ENCODE peak calls at places on chromosomes 7 and 10, in six cellular contexts. Z is fibroblast of villous mesenchyme, I is pancreas, B is NAMALWA, C is G401, K is AML-193. Q is an unnamed sample.

GRCh38 chr10:97059872-97060205 is 125.9 kb downstream of the SLIT1 start:
- DNase-seq in Z (no peak), I (no peak), B (no peak), C (no peak), K (no peak), Q (no peak)

GRCh38 chr10:80194373-80195045 is 10.8 kb downstream of the ANXA11 start:
- DNase-seq in Z (no peak), I (no peak), B (no peak), C (no peak), K (no peak), Q (no peak)

GRCh38 chr10:26334932-26335573 is 103.1 kb upstream of the APBB1IP start:
- DNase-seq in Z (peak; percentile 65), I (peak; percentile 7), B (peak; percentile 91), C (peak; percentile 24), K (peak; percentile 66), Q (no peak)

GRCh38 chr10:74589226-74589673 is 237.2 kb upstream of the KAT6B start:
- DNase-seq in Z (peak; percentile 97), I (peak; percentile 94), B (peak; percentile 71), C (peak; percentile 73), K (no peak), Q (peak; percentile 64)

GRCh38 chr7:52917982-52918578 is 117.4 kb upstream of the POM121L12 start:
- DNase-seq in Z (no peak), I (no peak), B (peak; percentile 61), C (no peak), K (peak; percentile 10), Q (no peak)

GRCh38 chr7:5284304-5285281 is 1.9 kb downstream of the SLC29A4 start:
- DNase-seq in Z (peak; percentile 26), I (peak; percentile 46), B (peak; percentile 82), C (peak; percentile 49), K (no peak), Q (no peak)

GRCh38 chr10:51910189-51910588 is 210.8 kb upstream of the CSTF2T start:
- DNase-seq in Z (no peak), I (no peak), B (no peak), C (no peak), K (no peak), Q (no peak)

GRCh38 chr10:111077715-111078504 is 1.1 kb downstream of the ADRA2A start:
- DNase-seq in Z (no peak), I (peak; percentile 19), B (no peak), C (peak; percentile 36), K (no peak), Q (peak; percentile 57)

GRCh38 chr7:29345590-29345989 is 151.0 kb downstream of the CHN2 start:
- DNase-seq in Z (peak; percentile 2), I (peak; percentile 32), B (peak; percentile 51), C (peak; percentile 69), K (peak; percentile 38), Q (no peak)

GRCh38 chr7:55111007-55111406 is 92.2 kb downstream of the EGFR start:
- DNase-seq in Z (no peak), I (no peak), B (no peak), C (peak; percentile 6), K (no peak), Q (no peak)

GRCh38 chr7:38630720-38631673 is at the start of gene AMPH:
- DNase-seq in Z (peak; percentile 9), I (peak; percentile 18), B (no peak), C (peak; percentile 87), K (no peak), Q (peak; percentile 14)

GRCh38 chr7:14839307-14839706 is 63.2 kb downstream of the DGKB start:
- DNase-seq in Z (no peak), I (no peak), B (no peak), C (no peak), K (no peak), Q (no peak)

GRCh38 chr7:45146531-45147379 is 10.8 kb upstream of the RAMP3 start:
- DNase-seq in Z (no peak), I (no peak), B (no peak), C (no peak), K (no peak), Q (no peak)

GRCh38 chr10:74543276-74543675 is 283.1 kb upstream of the KAT6B start:
- DNase-seq in Z (peak; percentile 37), I (no peak), B (no peak), C (no peak), K (no peak), Q (no peak)

GRCh38 chr7:105656922-105657521 is 75.7 kb upstream of the EFCAB10 start:
- DNase-seq in Z (no peak), I (no peak), B (peak; percentile 79), C (no peak), K (peak; percentile 34), Q (no peak)

Q was measured in mucosa of descending colon.